ENCODE peak calls at places on chromosome 7, in six cellular contexts. Z is psoas muscle; Q is CD8-positive, alpha-beta T cell; C is keratinocyte; W is AG04450; V is PC-3. R is an unnamed sample. For H3K27me3, the result is how much of the 10 kb centered on the place peaks cover.

GRCh38 chr7:116588225-116588624 is 63.4 kb downstream of the CAV1 start:
- DNase-seq in V (peak), Z (no peak), C (no peak), Q (no peak), W (no peak), R (no peak)

GRCh38 chr7:152076940-152077933 is 51.8 kb downstream of the GALNT11 start:
- DNase-seq in C (no peak), W (no peak), Q (no peak), V (peak), Z (peak), R (peak)

GRCh38 chr7:51328351-51328801 is 11.8 kb upstream of the COBL start:
- DNase-seq in C (no peak), Q (no peak), V (no peak), W (no peak), Z (no peak), R (no peak)

GRCh38 chr7:73721237-73721848 is 1.9 kb upstream of the STX1A start:
- DNase-seq in C (no peak), Z (peak), W (no peak), V (peak), Q (no peak), R (no peak)

GRCh38 chr7:98559958-98560357 is 57.1 kb upstream of the NPTX2 start:
- DNase-seq in Q (no peak), C (no peak), W (no peak), V (peak), Z (no peak), R (no peak)

GRCh38 chr7:153193144-153193595 is 433.6 kb downstream of the ACTR3B start:
- DNase-seq in C (no peak), Q (no peak), Z (no peak), V (peak), W (no peak), R (no peak)

GRCh38 chr7:19016140-19016539 is 101.3 kb downstream of the TWIST1 start:
- DNase-seq in V (peak), C (no peak), W (no peak), Q (no peak), Z (no peak), R (no peak)

GRCh38 chr7:154182361-154182760 is 130.2 kb downstream of the DPP6 start:
- DNase-seq in W (no peak), V (no peak), Q (no peak), C (no peak), Z (no peak), R (no peak)

GRCh38 chr7:36651404-36651803 is 72.9 kb downstream of the AOAH start:
- DNase-seq in Z (no peak), W (peak), V (peak), Q (no peak), C (no peak), R (no peak)

GRCh38 chr7:17007841-17008240 is 126.1 kb upstream of the AGR3 start:
- DNase-seq in W (no peak), Q (no peak), C (peak), Z (no peak), V (peak), R (no peak)

GRCh38 chr7:57868771-57869483 is 418.9 kb downstream of the ZNF716 start:
- DNase-seq in W (no peak), V (peak), Q (no peak), C (no peak), Z (peak), R (no peak)

GRCh38 chr7:87590578-87590977 is 10.1 kb downstream of the ABCB1 start:
- DNase-seq in C (no peak), Q (no peak), W (no peak), V (no peak), Z (no peak), R (no peak)

GRCh38 chr7:142349670-142350405 is 92.0 kb upstream of the PRSS58 start:
- DNase-seq in V (peak), W (no peak), Z (no peak), Q (no peak), C (peak), R (no peak)

GRCh38 chr7:7434379-7434778 is 101.3 kb downstream of the COL28A1 start:
- DNase-seq in Q (no peak), W (no peak), C (no peak), V (peak), Z (no peak), R (no peak)

GRCh38 chr7:7435978-7436377 is 99.7 kb downstream of the COL28A1 start:
- DNase-seq in V (no peak), Z (no peak), W (no peak), Q (no peak), C (no peak), R (no peak)

GRCh38 chr7:7443951-7444350 is 91.7 kb downstream of the COL28A1 start:
- DNase-seq in Q (no peak), C (no peak), Z (no peak), W (no peak), V (no peak), R (no peak)

GRCh38 chr7:7438851-7439250 is 96.8 kb downstream of the COL28A1 start:
- DNase-seq in W (peak), Z (no peak), Q (no peak), V (peak), C (peak), R (peak)

DNA sequence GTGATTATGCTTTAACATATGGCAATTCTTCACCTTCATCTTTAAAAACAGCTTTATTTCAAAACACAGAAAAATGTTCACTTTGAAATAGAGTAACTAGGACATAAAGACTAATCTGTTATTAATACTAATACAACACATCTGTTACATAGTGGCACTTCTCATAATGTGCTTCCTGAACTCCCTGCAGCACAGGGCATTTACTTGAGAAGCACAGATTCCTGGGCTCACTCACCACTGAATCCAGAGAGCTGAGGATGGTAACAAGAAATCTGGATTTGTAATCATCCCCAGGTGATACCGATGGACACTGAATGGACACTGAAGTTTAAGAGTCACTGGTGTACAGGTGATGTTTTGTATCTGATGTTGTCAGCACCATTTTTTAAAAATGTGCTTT is 96.1 kb downstream of the COL28A1 start:
- DNase-seq in V (no peak), C (no peak), Q (no peak), Z (no peak), W (no peak), R (no peak)
- H3K4me3 ChIP-seq in V (no peak), C (no peak), Q (no peak), Z (no peak), W (no peak), R (no peak)

DNA sequence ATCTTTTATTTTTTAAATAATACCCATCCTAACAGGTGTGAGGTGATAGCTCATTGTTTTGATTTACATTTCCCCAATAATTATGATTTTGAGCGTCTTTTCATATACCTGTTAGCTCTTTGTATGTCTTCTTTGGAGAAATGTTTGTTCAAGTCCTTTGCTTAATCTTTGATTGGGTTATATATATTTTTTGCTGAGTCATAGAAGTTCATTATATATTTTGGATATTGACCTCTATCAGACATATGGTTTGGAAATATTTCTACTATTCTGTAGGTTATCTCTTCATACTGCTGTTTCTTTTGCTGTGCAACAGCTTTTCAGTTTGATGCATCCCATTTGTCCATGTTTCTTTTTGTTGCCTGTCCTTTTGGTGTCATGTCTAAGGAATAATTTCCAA is 23.6 kb upstream of the HYAL4 start:
- DNase-seq in Q (no peak), Z (no peak), W (no peak), C (no peak), V (no peak), R (no peak)
- TF ChIP-seq CTCF in Q (no peak), Z (no peak), W (no peak), C (no peak), V (no peak), R (no peak)

DNA sequence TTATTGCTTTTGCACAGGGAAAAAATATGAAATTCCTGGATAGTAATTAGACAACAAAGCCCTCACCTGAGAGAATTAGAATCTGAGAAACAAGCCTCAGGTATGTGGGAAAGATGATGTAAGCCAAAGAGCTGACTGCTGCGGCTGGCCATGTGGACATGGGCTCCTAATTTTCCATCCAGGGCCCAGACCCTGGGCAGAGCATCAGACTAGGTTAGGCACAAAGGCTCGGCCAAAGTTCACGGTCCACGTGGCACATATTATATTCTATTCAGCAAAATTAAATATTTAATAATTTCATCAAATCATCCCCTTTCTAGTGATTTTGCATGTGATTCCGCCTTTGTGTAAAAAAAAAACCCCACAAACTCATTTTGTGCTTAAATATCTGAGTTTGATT is 5.1 kb downstream of the CYP3A4 start:
- DNase-seq in V (no peak), Z (no peak), W (no peak), C (no peak), Q (no peak), R (no peak)
- H3K27me3 ChIP-seq in V (under half), Z (under half), W (under half), C (under half), Q (under half), R (under half)

DNA sequence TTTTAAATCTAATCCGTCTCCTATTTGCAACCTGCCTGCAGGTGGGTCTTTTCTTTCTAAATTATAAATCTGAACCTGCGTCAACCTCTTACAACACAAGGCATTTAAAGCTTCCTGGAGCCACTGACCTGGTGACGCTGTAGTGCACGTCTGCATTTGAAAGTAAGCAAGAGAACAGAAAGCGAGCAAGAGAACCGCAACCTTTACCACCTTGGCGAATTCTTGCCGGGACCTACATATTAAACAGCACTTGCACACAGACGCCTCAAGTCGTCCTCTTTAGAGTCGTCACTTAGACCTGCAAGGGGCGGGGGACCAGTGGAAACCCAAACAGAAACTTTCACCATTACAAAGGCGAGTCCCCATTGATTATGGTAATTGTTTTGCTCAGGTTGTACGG is 9.5 kb downstream of the GLI3 start:
- DNase-seq in Z (no peak), V (no peak), C (no peak), W (no peak), Q (no peak), R (no peak)
- H3K4me3 ChIP-seq in Z (peak), V (no peak), C (peak), W (no peak), Q (no peak), R (peak)

GRCh38 chr7:94295805-94296204 is 98.9 kb upstream of the COL1A2 start:
- DNase-seq in W (peak), Z (no peak), V (peak), Q (no peak), C (no peak), R (no peak)
- TF ChIP-seq CTCF in W (peak), Z (peak), V (peak), Q (no peak), C (peak), R (peak)

GRCh38 chr7:29561271-29561670 is 2.4 kb upstream of the PRR15 start:
- DNase-seq in C (no peak), W (no peak), Q (no peak), V (no peak), Z (no peak), R (no peak)

GRCh38 chr7:29565186-29565540 is 1.5 kb downstream of the PRR15 start:
- DNase-seq in Q (no peak), C (no peak), V (no peak), W (no peak), Z (no peak), R (no peak)

GRCh38 chr7:29564455-29565185 is 985 bp downstream of the PRR15 start:
- DNase-seq in C (peak), V (peak), Q (no peak), W (no peak), Z (peak), R (no peak)

GRCh38 chr7:29563590-29564454 is at the start of gene PRR15:
- DNase-seq in Q (no peak), C (no peak), V (peak), Z (peak), W (no peak), R (no peak)

GRCh38 chr7:29562307-29562706 is 1.3 kb upstream of the PRR15 start:
- DNase-seq in W (no peak), Q (no peak), V (no peak), C (no peak), Z (no peak), R (no peak)
- H3K27me3 ChIP-seq in W (half or more), Q (under half), V (under half), C (under half), Z (under half), R (under half)

DNA sequence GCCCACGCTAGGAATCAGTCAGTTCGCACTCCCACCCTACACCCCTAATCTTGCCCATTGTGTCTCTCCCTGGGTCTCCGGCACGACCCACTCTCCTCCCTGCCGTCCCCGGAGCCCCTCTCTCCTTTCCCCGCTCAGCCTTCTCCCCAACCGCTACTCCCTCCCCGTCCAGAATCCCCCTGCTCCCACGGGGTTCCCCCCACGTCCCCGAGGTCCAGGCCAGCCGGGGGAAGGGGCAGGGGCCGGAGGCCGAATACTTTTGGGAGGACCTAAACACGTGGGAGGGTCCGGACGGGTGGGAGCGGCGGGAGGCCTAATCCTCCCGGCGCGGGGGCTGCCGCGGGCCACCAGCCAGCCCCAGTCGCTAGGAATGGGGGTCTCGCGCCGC is 560 bp downstream of the RARRES2 start:
- DNase-seq in V (no peak), Q (no peak), Z (no peak), W (no peak), C (no peak), R (no peak)
- H3K4me3 ChIP-seq in V (no peak), Q (no peak), Z (peak), W (peak), C (no peak), R (peak)

GRCh38 chr7:30159698-30160143 is 24.9 kb downstream of the MTURN start:
- DNase-seq in Q (no peak), C (no peak), V (peak), Z (no peak), W (no peak), R (no peak)
- TF ChIP-seq CTCF in Q (no peak), C (peak), V (peak), Z (no peak), W (peak), R (peak)

R was measured in kidney epithelial cell.